ENCODE peak calls at places on chromosomes 3 and 15, in four cellular contexts. L is psoas muscle; I is heart left ventricle; U is CD8-positive, alpha-beta memory T cell. F is an unnamed sample.

GRCh38 chr3:46350262-46350565 is 3.7 kb upstream of the CCR2 start:
- DNase-seq in I (no peak), U (no peak), L (no peak), F (no peak)

GRCh38 chr3:125287248-125287647 is 74.7 kb upstream of the SLC12A8 start:
- DNase-seq in U (no peak), L (no peak), I (no peak), F (no peak)

GRCh38 chr15:47820780-47821319 is 103.5 kb downstream of the SEMA6D start:
- DNase-seq in I (peak; percentile 33), L (no peak), U (no peak), F (peak; percentile 38)

GRCh38 chr3:55782351-55782750 is 295.2 kb upstream of the WNT5A start:
- DNase-seq in L (no peak), I (no peak), U (no peak), F (no peak)

GRCh38 chr3:190302209-190302885 is 19.9 kb downstream of the CLDN1 start:
- DNase-seq in L (no peak), U (no peak), I (no peak), F (no peak)

GRCh38 chr3:48516571-48516970 is 12.6 kb upstream of the SHISA5 start:
- DNase-seq in U (no peak), I (no peak), L (no peak), F (no peak)

GRCh38 chr3:50617096-50617791 is at the start of gene MAPKAPK3:
- DNase-seq in I (no peak), L (peak; percentile 69), U (peak; percentile 31), F (peak; percentile 75)

GRCh38 chr3:12993022-12993622 is 80.1 kb downstream of the IQSEC1 start:
- DNase-seq in L (no peak), I (no peak), U (no peak), F (peak; percentile 68)

GRCh38 chr3:123791417-123791816 is 92.7 kb downstream of the MYLK start:
- DNase-seq in L (no peak), U (no peak), I (no peak), F (no peak)

GRCh38 chr3:31804251-31805051 is 176.6 kb downstream of the OSBPL10 start:
- DNase-seq in I (no peak), L (no peak), U (no peak), F (no peak)

GRCh38 chr3:185280572-185281365 is 26.9 kb upstream of the EHHADH start:
- DNase-seq in L (no peak), I (no peak), U (no peak), F (no peak)

F was measured in thyroid gland.